ENCODE peak calls at places on chromosome 18, in eight cellular contexts. U, L, Q, C, T, S, F and A are unnamed samples. For H3K4me1, the result is how much of the 10 kb centered on the place peaks cover.

GRCh38 chr18:59917422-59917821 is 17.6 kb downstream of the PMAIP1 start:
- DNase-seq in U (no peak), S (peak), T (peak), F (no peak), L (peak), C (no peak), Q (peak), A (no peak)

GRCh38 chr18:22841840-22842239 is 91.3 kb upstream of the RBBP8 start:
- DNase-seq in U (no peak), T (no peak), C (no peak), L (no peak), F (no peak), S (peak), Q (no peak), A (peak)

GRCh38 chr18:68233043-68233442 is 481.9 kb downstream of the TMX3 start:
- DNase-seq in U (no peak), S (no peak), C (no peak), F (no peak), T (no peak), Q (no peak), L (no peak), A (no peak)

GRCh38 chr18:68991281-68991680 is 193.4 kb downstream of the CCDC102B start:
- DNase-seq in S (peak), C (no peak), T (no peak), F (no peak), L (no peak), U (no peak), Q (no peak), A (peak)

GRCh38 chr18:39994521-39994920 is 1960.5 kb upstream of the PIK3C3 start:
- DNase-seq in L (no peak), C (no peak), Q (no peak), U (no peak), F (no peak), S (peak), T (peak), A (no peak)

GRCh38 chr18:70384181-70384790 is 95.4 kb downstream of the SOCS6 start:
- DNase-seq in F (no peak), T (peak), L (no peak), U (no peak), Q (peak), C (peak), S (peak), A (peak)

GRCh38 chr18:45370190-45371010 is 244.9 kb upstream of the SLC14A2 start:
- DNase-seq in F (no peak), Q (no peak), T (no peak), L (peak), S (no peak), U (no peak), C (no peak), A (peak)

GRCh38 chr18:23529597-23529996 is 26.3 kb downstream of the RMC1 start:
- DNase-seq in S (peak), Q (peak), U (no peak), L (no peak), F (no peak), C (peak), T (peak), A (peak)

GRCh38 chr18:72086421-72086820 is 457.7 kb downstream of the CBLN2 start:
- DNase-seq in U (peak), L (peak), Q (peak), C (no peak), S (peak), F (no peak), T (no peak), A (peak)

GRCh38 chr18:54608008-54608642 is 17.1 kb downstream of the DYNAP start:
- DNase-seq in S (peak), T (peak), L (no peak), C (no peak), F (no peak), Q (peak), U (no peak), A (peak)

GRCh38 chr18:74251297-74252031 is 40.3 kb downstream of the CYB5A start:
- DNase-seq in T (no peak), C (no peak), S (peak), L (peak), F (no peak), Q (peak), U (no peak), A (peak)

GRCh38 chr18:39840406-39840805 is 2114.6 kb upstream of the PIK3C3 start:
- DNase-seq in S (no peak), C (no peak), F (no peak), T (peak), L (no peak), Q (peak), U (no peak), A (peak)

GRCh38 chr18:64807560-64807959 is 658.7 kb upstream of the LINC00305 start:
- DNase-seq in U (no peak), Q (no peak), S (no peak), L (no peak), C (no peak), T (no peak), F (no peak), A (no peak)

GRCh38 chr18:10234912-10235439 is 219.5 kb upstream of the APCDD1 start:
- DNase-seq in Q (no peak), F (no peak), L (no peak), C (no peak), S (no peak), U (no peak), T (peak), A (peak)

DNA sequence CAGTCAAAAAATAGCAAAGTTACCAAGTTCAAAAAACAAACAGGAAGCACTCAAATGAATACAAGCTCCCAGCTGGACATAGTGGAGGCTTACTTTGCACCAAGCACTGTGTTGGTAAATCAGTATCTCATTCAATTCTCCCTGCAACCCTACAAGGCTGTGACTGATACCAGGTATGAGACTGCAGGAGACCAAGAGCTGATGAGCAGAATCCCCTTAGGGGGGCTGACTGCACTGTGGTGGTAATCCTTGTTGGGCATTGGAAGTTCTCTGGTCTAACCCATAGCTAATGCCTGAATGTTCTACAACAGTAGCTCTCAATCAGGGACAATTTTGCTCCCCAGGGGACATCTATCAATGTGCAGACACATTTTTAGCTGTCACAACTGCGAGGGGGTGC is 26.0 kb downstream of the CDH2 start:
- DNase-seq in L (no peak), U (no peak), Q (no peak), S (no peak), F (no peak), T (no peak), C (no peak), A (no peak)
- H3K4me1 ChIP-seq in L (half or more), U (under half), Q (under half), S (under half), F (under half), T (under half), C (under half), A (under half)

GRCh38 chr18:62325806-62326645 is 916 bp downstream of the TNFRSF11A start:
- DNase-seq in L (peak), C (no peak), U (peak), F (no peak), Q (peak), T (peak), S (peak), A (peak)
- TF ChIP-seq EZH2 in L (peak), C (peak), U (no peak), F (no peak), Q (no peak), T (peak), S (no peak), A (peak)

DNA sequence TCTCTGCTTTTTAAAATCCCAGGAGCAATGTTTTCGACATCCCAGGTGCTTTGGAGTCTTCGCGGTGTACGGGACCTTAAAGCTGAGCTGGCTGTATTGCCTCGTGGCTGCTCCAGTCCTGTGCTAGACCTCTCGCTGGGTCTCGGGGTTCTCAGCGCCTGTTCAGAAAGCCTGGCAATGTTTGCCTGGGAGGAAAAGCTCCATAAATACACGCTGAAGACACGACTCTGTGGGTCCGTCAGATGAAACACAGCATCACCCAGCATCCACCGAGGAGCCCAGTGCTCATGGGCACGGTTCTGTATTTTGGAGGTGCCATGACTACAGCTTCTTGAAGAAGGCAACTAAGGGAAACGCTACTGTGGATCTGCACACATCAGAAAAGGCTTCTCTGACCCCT is 21.6 kb downstream of the MBP start:
- DNase-seq in C (no peak), U (no peak), T (no peak), Q (no peak), S (no peak), L (no peak), F (no peak), A (no peak)
- H3K4me1 ChIP-seq in C (under half), U (under half), T (under half), Q (under half), S (under half), L (under half), F (under half), A (under half)

DNA sequence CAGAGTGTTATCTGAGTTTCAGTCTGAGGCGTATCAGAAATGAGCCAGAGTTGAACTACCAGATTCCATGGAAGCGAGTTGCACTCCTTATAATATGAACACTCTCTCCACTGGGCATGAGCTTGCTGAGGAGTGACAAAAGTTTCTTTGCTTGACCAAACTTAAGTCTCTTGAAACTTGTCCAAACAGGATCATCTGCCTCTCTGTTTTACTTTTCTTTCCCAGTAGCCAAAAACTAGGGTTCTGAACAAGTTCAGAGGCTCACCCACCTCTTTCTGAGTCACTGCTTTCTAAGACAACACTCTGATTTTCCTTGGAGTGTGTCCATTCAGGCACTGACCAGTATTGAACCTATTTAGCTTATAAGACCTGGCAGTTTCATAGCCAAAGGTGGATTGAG is 233.2 kb upstream of the TCF4 start:
- DNase-seq in C (no peak), T (peak), S (peak), L (no peak), F (no peak), U (no peak), Q (peak), A (peak)
- TF ChIP-seq EZH2 in C (no peak), T (no peak), S (no peak), L (no peak), F (no peak), U (no peak), Q (no peak), A (no peak)

DNA sequence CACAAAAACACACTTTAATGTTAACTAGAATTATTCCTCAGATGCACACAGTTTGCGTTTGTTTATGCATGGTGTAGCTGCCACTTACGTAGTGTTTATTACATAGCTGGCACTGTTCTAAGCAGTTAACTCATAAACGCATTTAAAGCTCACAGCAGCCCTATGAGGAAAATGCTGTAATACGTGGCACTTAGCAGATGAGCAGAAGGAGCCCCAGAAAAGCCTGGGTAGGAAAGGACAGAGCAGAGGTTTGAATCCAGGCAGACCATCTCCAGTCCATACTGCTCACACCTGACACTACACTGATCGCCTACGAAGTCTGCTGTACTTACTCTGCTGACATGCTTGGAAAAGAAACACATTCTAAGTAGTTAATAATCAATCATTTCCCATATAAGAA is 66.6 kb downstream of the BCL2 start:
- DNase-seq in T (no peak), Q (no peak), U (no peak), C (no peak), F (no peak), L (no peak), S (no peak), A (no peak)
- H3K4me1 ChIP-seq in T (under half), Q (under half), U (under half), C (under half), F (under half), L (under half), S (under half), A (under half)

GRCh38 chr18:57803119-57803969 is at the start of gene ATP8B1:
- DNase-seq in U (no peak), S (peak), F (no peak), T (peak), Q (peak), C (peak), L (peak), A (peak)
- TF ChIP-seq EZH2 in U (no peak), S (no peak), F (no peak), T (no peak), Q (no peak), C (no peak), L (peak), A (no peak)

GRCh38 chr18:58266291-58266690 is 222.3 kb downstream of the NEDD4L start:
- DNase-seq in F (no peak), S (no peak), C (no peak), L (no peak), T (no peak), Q (no peak), U (no peak), A (no peak)
- H3K4me1 ChIP-seq in F (under half), S (half or more), C (half or more), L (under half), T (half or more), Q (half or more), U (under half), A (under half)

GRCh38 chr18:37484893-37485834 is 80.4 kb downstream of the CELF4 start:
- DNase-seq in L (peak), S (no peak), F (no peak), U (no peak), Q (no peak), T (peak), C (peak), A (peak)
- TF ChIP-seq EZH2 in L (no peak), S (no peak), F (no peak), U (no peak), Q (no peak), T (no peak), C (no peak), A (no peak)